ENCODE peak calls at places on chromosomes 7 and 10, in five cellular contexts. X is GM23338; D is CD8-positive, alpha-beta T cell; A is GM12864; Q is fibroblast of the aortic adventitia. K is an unnamed sample.

GRCh38 chr10:73625004-73625883 is 16.0 kb downstream of the MYOZ1 start:
- DNase-seq in Q (no peak), A (no peak), D (no peak), X (peak; percentile 85), K (no peak)

GRCh38 chr10:43264987-43265798 is 1.7 kb downstream of the RASGEF1A start:
- DNase-seq in Q (no peak), D (no peak), A (no peak), X (no peak), K (no peak)

GRCh38 chr7:139767561-139767982 is 10.2 kb downstream of the HIPK2 start:
- DNase-seq in Q (peak; percentile 16), D (no peak), X (no peak), A (peak; percentile 68), K (no peak)

GRCh38 chr10:132420469-132421376 is 23.7 kb downstream of the PWWP2B start:
- DNase-seq in A (no peak), Q (peak; percentile 4), D (no peak), X (no peak), K (no peak)

GRCh38 chr10:49131507-49132385 is 2.1 kb downstream of the FAM170B start:
- DNase-seq in A (no peak), Q (no peak), D (no peak), X (no peak), K (no peak)

GRCh38 chr10:79890469-79890868 is 58.4 kb downstream of the SFTPD start:
- DNase-seq in D (no peak), X (no peak), A (no peak), Q (no peak), K (no peak)

GRCh38 chr10:3786295-3786981 is 1.4 kb upstream of the KLF6 start:
- DNase-seq in Q (no peak), X (peak; percentile 84), A (no peak), D (no peak), K (no peak)

GRCh38 chr10:62183442-62183841 is 85.2 kb downstream of the RTKN2 start:
- DNase-seq in X (no peak), A (peak; percentile 60), D (peak; percentile 44), Q (no peak), K (no peak)

GRCh38 chr10:64365663-64366062 is 844.5 kb downstream of the REEP3 start:
- DNase-seq in X (no peak), Q (no peak), D (no peak), A (no peak), K (no peak)

GRCh38 chr7:101688995-101689907 is 60.2 kb upstream of the MYL10 start:
- DNase-seq in D (no peak), X (no peak), Q (no peak), A (no peak), K (no peak)

GRCh38 chr10:50807851-50808776 is 68.4 kb downstream of the ASAH2B start:
- DNase-seq in X (peak; percentile 42), D (no peak), A (no peak), Q (peak; percentile 15), K (no peak)

GRCh38 chr10:70866424-70866823 is 21.9 kb downstream of the PCBD1 start:
- DNase-seq in D (no peak), Q (no peak), A (no peak), X (no peak), K (no peak)

GRCh38 chr7:55409474-55410225 is 44.5 kb downstream of the LANCL2 start:
- DNase-seq in A (no peak), X (no peak), D (no peak), Q (no peak), K (no peak)
- TF ChIP-seq CTCF in A (no peak), X (no peak), D (no peak), Q (no peak), K (no peak)

GRCh38 chr10:102579206-102579790 is 65.0 kb upstream of the TRIM8 start:
- DNase-seq in D (no peak), Q (peak; percentile 25), A (no peak), X (no peak), K (no peak)
- H3K4me3 ChIP-seq in D (no peak overlapping the region), Q (no peak overlapping the region), A (no peak overlapping the region), X (no peak overlapping the region), K (no peak overlapping the region)

DNA sequence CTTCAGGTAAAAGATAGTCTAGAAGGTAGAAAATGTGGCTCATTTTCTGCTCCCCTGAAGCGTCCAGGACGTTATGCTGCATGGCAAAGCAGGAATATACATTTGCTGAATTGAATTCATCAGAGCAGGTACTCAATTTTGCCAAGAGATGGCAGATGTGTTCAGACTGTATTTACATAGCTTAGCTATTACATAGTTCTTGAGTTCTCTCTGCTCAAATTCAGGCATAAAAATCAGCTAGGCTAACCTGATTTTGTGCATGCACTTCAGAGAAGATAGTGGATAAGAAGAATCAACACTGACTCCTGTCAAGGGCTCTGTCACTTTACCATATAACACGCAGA is 209.2 kb upstream of the FAM3C start:
- DNase-seq in A (no peak), D (no peak), X (no peak), Q (peak; percentile 48), K (no peak)
- TF ChIP-seq CTCF in A (no peak), D (no peak), X (peak; percentile 29), Q (peak; percentile 16), K (no peak)

DNA sequence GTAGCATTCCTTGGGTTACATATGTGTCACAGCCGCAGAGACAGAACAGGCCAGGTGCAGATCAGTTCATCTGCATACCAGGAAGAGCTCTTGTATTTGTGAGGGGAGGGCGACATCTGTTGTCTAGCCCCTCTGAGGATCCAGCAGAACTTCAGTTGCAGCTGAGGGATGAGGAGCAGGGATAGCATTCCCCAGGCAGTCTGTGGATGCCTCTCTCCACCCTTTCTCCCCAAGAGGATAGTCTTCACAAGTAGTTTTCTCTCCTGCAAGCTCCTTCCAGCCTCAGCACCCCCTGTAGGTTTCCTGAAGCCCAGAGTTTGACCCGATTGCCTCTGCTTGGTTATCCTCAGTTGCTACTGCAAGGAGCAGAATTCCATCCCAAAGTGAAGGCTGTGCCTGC is 2.6 kb downstream of the SCD start:
- DNase-seq in D (no peak), Q (no peak), X (no peak), A (no peak), K (no peak)
- H3K4me3 ChIP-seq in D (no peak overlapping the region), Q (peak overlapping the region; percentile 88), X (peak overlapping the region; percentile 100), A (peak overlapping the region; percentile 94), K (peak overlapping the region; percentile 96)

GRCh38 chr7:30838008-30838407 is 66.8 kb downstream of the MINDY4 start:
- DNase-seq in D (no peak), Q (no peak), X (no peak), A (no peak), K (no peak)
- TF ChIP-seq CTCF in D (no peak), Q (no peak), X (no peak), A (no peak), K (no peak)

DNA sequence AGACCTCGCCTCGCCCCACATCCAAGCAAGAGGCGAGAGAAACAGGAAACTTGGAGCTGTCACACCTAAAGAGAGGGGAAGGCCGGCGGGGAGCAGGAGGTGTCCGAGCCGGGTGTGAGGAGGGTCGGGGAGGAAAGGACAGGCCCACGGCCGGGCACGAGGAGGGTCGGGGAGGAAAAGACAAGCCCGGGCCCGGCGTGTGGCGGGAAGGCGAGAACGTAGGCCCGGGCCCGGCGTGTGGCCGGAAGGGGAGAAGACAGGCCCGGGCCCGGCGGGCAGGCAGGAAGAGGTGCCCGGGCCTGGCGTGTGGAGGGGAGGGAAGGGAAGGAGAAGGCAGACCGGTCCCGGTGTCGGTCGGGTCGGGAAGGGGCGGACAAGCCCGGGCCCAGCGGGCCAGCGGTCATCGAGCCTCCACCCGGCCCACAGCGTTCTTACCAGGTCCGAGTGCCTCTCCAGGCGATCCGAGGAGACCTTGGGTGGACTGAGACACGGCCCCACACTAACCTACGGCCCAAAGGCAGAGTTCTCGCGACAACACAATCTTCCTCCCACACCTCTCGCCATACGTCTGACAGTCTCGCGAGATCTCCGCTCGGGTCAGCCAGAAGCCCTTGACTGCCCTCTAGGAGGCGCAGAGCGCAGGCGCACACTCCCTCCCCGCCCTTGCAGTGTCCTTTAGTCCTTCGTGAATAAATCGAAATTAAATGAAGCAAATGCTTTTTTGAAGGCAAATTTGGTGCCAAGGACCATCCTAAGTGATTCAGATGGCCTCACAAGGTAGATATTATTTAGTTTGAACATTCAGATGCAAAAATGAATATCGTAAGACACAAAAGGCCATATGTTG is at the start of gene NCOA4:
- DNase-seq in A (peak; percentile 98), Q (peak; percentile 99), X (peak; percentile 99), D (peak; percentile 97), K (peak; percentile 97)
- H3K4me3 ChIP-seq in A (peak within 1 kb of the TSS; percentile 78), Q (peak within 1 kb of the TSS; percentile 91), X (peak within 1 kb of the TSS; percentile 92), D (peak within 1 kb of the TSS; percentile 86), K (peak within 1 kb of the TSS; percentile 94)

DNA sequence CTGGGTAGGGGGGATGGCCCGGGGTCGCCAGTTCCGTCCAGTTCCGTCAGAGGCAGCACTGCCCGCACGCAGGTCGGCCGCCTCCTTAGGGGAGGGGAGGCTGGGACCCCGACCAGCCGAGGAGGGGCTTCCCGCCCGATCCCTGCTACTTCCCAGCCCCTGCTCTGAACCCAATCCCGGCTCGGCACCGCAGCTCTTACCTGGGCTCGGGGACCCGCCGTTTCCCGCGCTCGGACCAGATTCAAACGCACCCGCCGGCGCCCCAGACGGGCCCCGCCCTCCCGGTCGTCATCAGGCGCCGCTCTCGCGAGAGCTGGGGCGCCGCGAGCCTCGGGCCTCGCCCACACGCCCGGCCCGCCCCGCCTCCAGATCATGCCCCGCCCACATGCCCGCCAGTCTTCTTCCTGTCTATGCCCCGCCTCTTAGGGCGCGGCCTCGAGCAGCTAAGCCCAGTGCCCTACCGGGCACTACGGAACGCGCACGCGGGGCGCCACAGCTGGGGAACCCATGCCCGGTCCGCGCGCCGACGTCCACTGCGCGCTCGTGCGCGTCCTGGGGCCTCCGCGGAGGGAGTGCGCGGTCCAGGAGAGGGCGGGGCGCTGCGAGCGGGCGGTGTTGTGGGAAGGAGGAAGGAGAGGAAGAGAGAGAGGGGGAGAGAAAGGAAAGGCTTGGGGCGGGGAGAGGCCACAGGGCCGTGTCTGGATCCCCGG is at the start of gene NCAPG2:
- DNase-seq in Q (peak; percentile 96), D (peak; percentile 98), A (peak; percentile 91), X (peak; percentile 97), K (peak; percentile 83)
- TF ChIP-seq CTCF in Q (peak; percentile 41), D (no peak), A (peak; percentile 5), X (no peak), K (peak; percentile 6)

GRCh38 chr7:5396999-5397656 is 26.5 kb downstream of the TNRC18 start:
- DNase-seq in Q (peak; percentile 87), D (peak; percentile 95), X (peak; percentile 44), A (peak; percentile 79), K (peak; percentile 60)
- H3K4me3 ChIP-seq in Q (peak overlapping the region; percentile 59), D (peak overlapping the region; percentile 96), X (no peak overlapping the region), A (peak overlapping the region; percentile 74), K (peak overlapping the region; percentile 47)

GRCh38 chr10:86359111-86359510 is 7.5 kb downstream of the GRID1 start:
- DNase-seq in D (no peak), Q (no peak), X (no peak), A (no peak), K (no peak)

GRCh38 chr10:86362129-86362527 is 4.5 kb downstream of the GRID1 start:
- DNase-seq in X (no peak), A (no peak), Q (no peak), D (no peak), K (no peak)

GRCh38 chr10:86360657-86361056 is 5.9 kb downstream of the GRID1 start:
- DNase-seq in X (no peak), Q (no peak), D (no peak), A (no peak), K (no peak)

GRCh38 chr10:86361134-86362128 is 5.2 kb downstream of the GRID1 start:
- DNase-seq in A (no peak), D (no peak), X (no peak), Q (no peak), K (no peak)

GRCh38 chr10:86359933-86360332 is 6.7 kb downstream of the GRID1 start:
- DNase-seq in D (no peak), A (no peak), X (no peak), Q (no peak), K (no peak)
- TF ChIP-seq CTCF in D (no peak), A (no peak), X (no peak), Q (no peak), K (no peak)